ENCODE peak calls at places on chromosomes 2 and 18, in ten cellular contexts. C is NK-92 treated with Interleukin-12 subunit alpha and Interleukin-12 subunit beta, amount 100 ng/mL, for 24 hours; L is IMR-90; A is EL; V is left ventricle myocardium superior; D is stimulated activated CD8-positive, alpha-beta memory T cell treated with anti-CD3 and anti-CD28 coated beads, Interleukin-12 subunit alpha, Interleukin-12 subunit beta, amount 100 ng/mL, for 4 hours; K is NCI-H748 treated with DMSO at 0.1 percent for 48 hours; H is AG09309; T is A549; Q is posterior cingulate gyrus. X is an unnamed sample.

GRCh38 chr2:210681481-210681880 is 125.1 kb downstream of the CPS1 start:
- DNase-seq in V (no peak), T (no peak), H (no peak), Q (no peak), A (no peak), L (no peak), K (peak; percentile 96), D (no peak), C (no peak), X (no peak)

GRCh38 chr2:127118038-127118437 is 11.1 kb upstream of the BIN1 start:
- DNase-seq in D (no peak), V (no peak), L (no peak), T (no peak), H (no peak), A (no peak), K (no peak), C (no peak), Q (no peak), X (no peak)

GRCh38 chr2:73939419-73939818 is 12.7 kb downstream of the DGUOK start:
- DNase-seq in V (no peak), H (peak; percentile 20), D (no peak), A (peak; percentile 38), C (no peak), L (peak; percentile 50), T (peak; percentile 26), Q (no peak), K (no peak), X (peak; percentile 51)

GRCh38 chr2:239002960-239003932 is 155.4 kb downstream of the TWIST2 start:
- DNase-seq in T (no peak), H (peak; percentile 67), K (no peak), V (no peak), L (peak; percentile 65), Q (no peak), C (no peak), D (no peak), A (peak; percentile 80), X (peak; percentile 35)

GRCh38 chr18:35582899-35583558 is 1.5 kb downstream of the GALNT1 start:
- DNase-seq in L (peak; percentile 45), H (no peak), C (no peak), Q (no peak), T (no peak), V (no peak), K (peak; percentile 90), A (peak; percentile 8), D (no peak), X (no peak)

GRCh38 chr2:12265646-12266045 is 451.1 kb upstream of the TRIB2 start:
- DNase-seq in H (no peak), A (no peak), D (no peak), T (no peak), K (no peak), C (no peak), V (no peak), L (peak; percentile 18), Q (no peak), X (no peak)

GRCh38 chr2:33069894-33070651 is 123.3 kb downstream of the LTBP1 start:
- DNase-seq in Q (no peak), A (peak; percentile 99), D (no peak), K (no peak), L (peak; percentile 100), T (peak; percentile 97), C (peak; percentile 25), V (peak; percentile 45), H (peak; percentile 90), X (no peak)

GRCh38 chr2:137348301-137348700 is 583.0 kb downstream of the THSD7B start:
- DNase-seq in K (no peak), L (no peak), Q (no peak), A (peak; percentile 1), T (no peak), V (no peak), C (no peak), D (no peak), H (no peak), X (no peak)

GRCh38 chr2:224086226-224086911 is 47.3 kb upstream of the SERPINE2 start:
- DNase-seq in K (no peak), H (peak; percentile 96), L (peak; percentile 89), C (no peak), T (peak; percentile 73), V (no peak), Q (no peak), A (peak; percentile 93), D (no peak), X (no peak)

GRCh38 chr18:56402872-56403516 is 235.4 kb downstream of the TXNL1 start:
- DNase-seq in C (no peak), A (peak; percentile 89), D (no peak), H (peak; percentile 87), K (no peak), V (no peak), L (peak; percentile 90), T (peak; percentile 39), Q (no peak), X (no peak)

GRCh38 chr2:64906853-64907536 is 82.2 kb upstream of the SLC1A4 start:
- DNase-seq in A (no peak), L (no peak), C (no peak), K (no peak), D (no peak), V (no peak), T (no peak), H (no peak), Q (no peak), X (no peak)

GRCh38 chr2:207437136-207437856 is 92.5 kb upstream of the CREB1 start:
- DNase-seq in V (no peak), A (no peak), K (no peak), D (no peak), L (no peak), T (no peak), C (no peak), Q (no peak), H (no peak), X (no peak)

GRCh38 chr2:225740086-225740485 is 340.6 kb downstream of the NYAP2 start:
- DNase-seq in L (peak; percentile 29), K (no peak), D (no peak), A (no peak), Q (no peak), T (no peak), H (no peak), C (no peak), V (no peak), X (no peak)

GRCh38 chr2:187312734-187313282 is 135.2 kb downstream of the CALCRL start:
- DNase-seq in H (no peak), V (no peak), Q (no peak), D (no peak), K (no peak), L (no peak), A (no peak), C (no peak), T (no peak), X (no peak)